ENCODE peak calls at places on chromosomes 16 and 17, in five cellular contexts. Y is chondrocyte; J is activated naive CD4-positive, alpha-beta T cell; M is colonic mucosa; W is psoas muscle. B is an unnamed sample.

GRCh38 chr16:85897384-85897783 is 1.6 kb upstream of the IRF8 start:
- DNase-seq in Y (no peak), J (no peak), M (peak), W (no peak), B (peak)

GRCh38 chr16:56697456-56698155 is 15.3 kb downstream of the MT1X start:
- DNase-seq in Y (no peak), J (no peak), M (no peak), W (no peak), B (no peak)

GRCh38 chr17:31112001-31112661 is 17.4 kb downstream of the NF1 start:
- DNase-seq in Y (no peak), J (no peak), M (no peak), W (no peak), B (no peak)

GRCh38 chr17:80800775-80801391 is 190.8 kb upstream of the CHMP6 start:
- DNase-seq in Y (no peak), J (no peak), M (no peak), W (no peak), B (no peak)

GRCh38 chr17:2027528-2028233 is 2.3 kb upstream of the DPH1 start:
- DNase-seq in Y (no peak), J (no peak), M (no peak), W (no peak), B (no peak)

GRCh38 chr17:14935139-14935538 is 330.0 kb downstream of the PMP22 start:
- DNase-seq in Y (no peak), J (no peak), M (no peak), W (no peak), B (no peak)

GRCh38 chr16:70444249-70445063 is 5.6 kb upstream of the ST3GAL2 start:
- DNase-seq in Y (no peak), J (no peak), M (peak), W (no peak), B (no peak)

GRCh38 chr17:63714550-63715277 is 14.8 kb upstream of the LIMD2 start:
- DNase-seq in Y (no peak), J (no peak), M (no peak), W (peak), B (no peak)

GRCh38 chr17:596763-597644 is 117.6 kb downstream of the VPS53 start:
- DNase-seq in Y (no peak), J (no peak), M (no peak), W (no peak), B (no peak)

GRCh38 chr16:57092786-57093301 is 461 bp downstream of the CPNE2 start:
- DNase-seq in Y (no peak), J (no peak), M (peak), W (peak), B (peak)

GRCh38 chr17:50079334-50080095 is 15.6 kb upstream of the PDK2 start:
- DNase-seq in Y (peak), J (no peak), M (peak), W (peak), B (no peak)

GRCh38 chr16:74601131-74601871 is 5.6 kb downstream of the GLG1 start:
- DNase-seq in Y (no peak), J (no peak), M (peak), W (no peak), B (peak)

GRCh38 chr17:4696432-4696796 is 7.5 kb downstream of the PELP1 start:
- DNase-seq in Y (no peak), J (no peak), M (no peak), W (no peak), B (no peak)

GRCh38 chr16:31073073-31073822 is 792 bp downstream of the ZNF668 start:
- DNase-seq in Y (peak), J (peak), M (peak), W (peak), B (peak)

GRCh38 chr16:88957456-88957767 is 19.6 kb downstream of the CBFA2T3 start:
- DNase-seq in Y (no peak), J (no peak), M (no peak), W (no peak), B (no peak)

GRCh38 chr17:72432143-72432604 is 311.4 kb downstream of the SOX9 start:
- DNase-seq in Y (no peak), J (no peak), M (peak), W (no peak), B (no peak)

GRCh38 chr16:71687853-71688252 is 36.6 kb downstream of the PHLPP2 start:
- DNase-seq in Y (no peak), J (no peak), M (no peak), W (no peak), B (no peak)

GRCh38 chr17:39579318-39580081 is 28.2 kb downstream of the NEUROD2 start:
- DNase-seq in Y (no peak), J (no peak), M (no peak), W (peak), B (no peak)

GRCh38 chr17:7029659-7030058 is 6.2 kb upstream of the SLC16A13 start:
- DNase-seq in Y (no peak), J (no peak), M (no peak), W (no peak), B (peak)

GRCh38 chr16:87698676-87699179 is 67.1 kb downstream of the KLHDC4 start:
- DNase-seq in Y (no peak), J (no peak), M (no peak), W (no peak), B (peak)

GRCh38 chr17:48483471-48484131 is 47.2 kb downstream of the HOXB1 start:
- DNase-seq in Y (no peak), J (no peak), M (no peak), W (no peak), B (peak)

GRCh38 chr17:3990391-3991127 is 26.3 kb upstream of the ATP2A3 start:
- DNase-seq in Y (peak), J (no peak), M (no peak), W (peak), B (peak)

GRCh38 chr17:72122668-72123495 is 2.1 kb downstream of the SOX9 start:
- DNase-seq in Y (no peak), J (no peak), M (peak), W (peak), B (no peak)

GRCh38 chr16:89616576-89617437 is 3.4 kb downstream of the DPEP1 start:
- DNase-seq in Y (no peak), J (no peak), M (no peak), W (no peak), B (no peak)